ENCODE peak calls at places on chromosomes 16 and 17, in six cellular contexts. O, T, Z, A, G and U are unnamed samples.

GRCh38 chr17:77498056-77498785 is 357.5 kb downstream of the SEC14L1 start:
- DNase-seq in O (peak; percentile 16), Z (no peak), A (no peak), T (no peak), G (no peak), U (no peak)

GRCh38 chr17:37490638-37491614 is 1.2 kb downstream of the DUSP14 start:
- DNase-seq in Z (peak; percentile 88), A (no peak), O (peak; percentile 74), T (peak; percentile 93), G (peak; percentile 92), U (no peak)

GRCh38 chr17:561118-561517 is 153.5 kb downstream of the VPS53 start:
- DNase-seq in A (no peak), Z (peak; percentile 12), G (no peak), O (peak; percentile 34), T (peak; percentile 85), U (no peak)

GRCh38 chr17:67399676-67400075 is 22.6 kb downstream of the PITPNC1 start:
- DNase-seq in T (no peak), O (no peak), G (no peak), A (no peak), Z (no peak), U (no peak)

GRCh38 chr16:81558444-81559175 is 114.0 kb downstream of the CMIP start:
- DNase-seq in A (peak; percentile 91), Z (no peak), O (no peak), T (no peak), G (peak; percentile 76), U (no peak)

GRCh38 chr17:46193246-46193625 is at the start of gene KANSL1:
- DNase-seq in T (peak; percentile 87), G (peak; percentile 97), A (peak; percentile 88), O (peak; percentile 94), Z (peak; percentile 100), U (peak; percentile 82)

GRCh38 chr16:89233678-89234490 is 16.4 kb downstream of the ZNF778 start:
- DNase-seq in T (no peak), Z (no peak), G (no peak), O (no peak), A (no peak), U (no peak)

GRCh38 chr16:9072806-9073341 is 18.6 kb upstream of the HAPSTR1 start:
- DNase-seq in A (no peak), Z (peak; percentile 77), O (no peak), T (peak; percentile 96), G (peak; percentile 35), U (no peak)

GRCh38 chr17:10295728-10296343 is 77.0 kb downstream of the MYH13 start:
- DNase-seq in O (peak; percentile 48), Z (peak; percentile 78), G (peak; percentile 84), T (peak; percentile 33), A (peak; percentile 27), U (no peak)

GRCh38 chr17:28549274-28550132 is 2.9 kb downstream of the UNC119 start:
- DNase-seq in G (no peak), O (no peak), A (no peak), T (no peak), Z (no peak), U (peak; percentile 79)
- H3K4me3 ChIP-seq in G (no peak overlapping the region), O (no peak overlapping the region), A (no peak overlapping the region), T (no peak overlapping the region), Z (no peak overlapping the region), U (peak overlapping the region; percentile 33)

DNA sequence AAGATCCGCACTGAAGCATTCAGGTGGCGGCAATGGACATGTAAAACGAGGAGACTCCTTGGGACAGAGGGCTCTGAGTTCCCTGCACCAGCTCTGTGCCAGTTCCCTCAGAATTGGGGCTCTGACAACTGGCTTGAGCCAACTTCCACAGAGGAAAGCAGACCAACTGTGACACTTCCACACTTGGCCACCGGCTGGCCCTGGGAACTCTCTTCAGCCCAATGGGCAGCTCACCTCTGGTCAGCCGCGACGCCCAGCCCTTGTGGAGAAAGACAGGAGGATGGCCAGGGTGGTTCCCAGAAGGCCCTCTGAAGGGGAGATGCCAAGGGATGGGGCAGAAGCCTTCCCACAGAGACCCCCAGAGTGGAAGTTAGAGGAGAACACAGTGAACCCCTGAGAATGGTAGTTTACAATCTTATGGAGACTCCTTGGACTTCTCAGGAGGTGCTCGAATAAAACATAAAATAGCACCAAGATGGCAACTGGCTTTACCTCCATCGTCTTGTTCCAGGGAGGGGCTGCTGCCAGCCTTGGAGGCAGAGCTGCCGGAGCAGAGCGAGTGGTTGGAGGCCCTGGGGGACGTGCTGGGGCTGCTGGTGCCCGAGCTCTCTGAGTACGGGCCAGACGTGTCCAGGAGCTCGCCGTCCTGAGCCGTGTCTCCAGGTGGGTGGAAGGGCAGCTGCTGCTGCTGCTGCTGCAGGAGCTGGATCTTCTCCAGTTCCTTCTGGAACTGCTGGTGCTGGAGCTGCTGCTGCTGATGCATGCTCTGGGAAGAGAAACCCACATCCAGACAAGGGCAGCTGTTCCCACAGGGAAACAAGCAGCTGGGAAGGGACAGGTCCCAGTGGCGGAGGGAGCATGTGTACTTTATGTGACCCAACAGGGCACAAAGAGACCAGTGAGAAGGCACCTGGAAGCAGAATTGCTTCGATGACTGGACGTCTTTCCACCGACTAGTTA is 35.0 kb upstream of the ICAM2 start:
- DNase-seq in O (no peak), A (peak; percentile 78), Z (no peak), G (no peak), T (no peak), U (no peak)
- H3K36me3 ChIP-seq in O (peaks cover 73% of the 10 kb centered on the region), A (peaks cover 35% of the 10 kb centered on the region), Z (peaks cover 78% of the 10 kb centered on the region), G (no peaks in the 10 kb centered on the region), T (peaks cover 35% of the 10 kb centered on the region), U (peaks cover 20% of the 10 kb centered on the region)

GRCh38 chr16:1916654-1916990 is 1.6 kb downstream of the HS3ST6 start:
- DNase-seq in G (peak; percentile 52), Z (no peak), O (no peak), T (no peak), A (no peak), U (no peak)

GRCh38 chr16:1918890-1919679 is 870 bp upstream of the HS3ST6 start:
- DNase-seq in G (no peak), O (no peak), T (no peak), Z (no peak), A (no peak), U (no peak)

GRCh38 chr16:1917056-1917664 is 1.1 kb downstream of the HS3ST6 start:
- DNase-seq in Z (no peak), G (no peak), A (no peak), T (no peak), O (no peak), U (no peak)

GRCh38 chr16:1918312-1918889 is at the start of gene HS3ST6:
- DNase-seq in T (no peak), Z (peak; percentile 11), A (no peak), G (no peak), O (no peak), U (no peak)

DNA sequence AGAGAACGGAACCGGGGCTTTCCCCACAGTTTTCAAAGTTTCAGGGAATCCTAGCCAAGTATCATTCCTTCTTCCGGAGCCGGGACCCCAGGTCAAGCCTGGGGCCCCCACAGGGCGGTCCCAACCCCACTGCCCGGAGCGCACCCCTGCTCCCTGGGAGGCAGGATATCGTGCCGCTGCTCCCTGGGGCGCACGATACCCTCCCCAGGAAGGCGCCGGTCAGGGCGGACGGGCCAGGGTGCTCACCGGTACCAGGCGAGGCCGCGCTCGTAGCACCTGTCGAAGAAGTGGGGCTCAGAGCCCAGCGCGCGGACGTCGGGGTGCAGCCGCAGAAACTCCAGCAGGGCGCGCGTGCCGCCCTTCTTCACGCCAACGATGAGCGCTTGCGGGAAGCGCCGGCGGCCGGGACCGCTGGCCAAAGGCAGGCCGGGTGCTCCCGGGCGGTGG is 527 bp downstream of the HS3ST6 start:
- DNase-seq in A (no peak), G (no peak), Z (no peak), O (no peak), T (no peak), U (no peak)
- H3K4me3 ChIP-seq in A (no peak overlapping the region), G (no peak overlapping the region), Z (no peak overlapping the region), O (no peak overlapping the region), T (no peak overlapping the region), U (no peak overlapping the region)

DNA sequence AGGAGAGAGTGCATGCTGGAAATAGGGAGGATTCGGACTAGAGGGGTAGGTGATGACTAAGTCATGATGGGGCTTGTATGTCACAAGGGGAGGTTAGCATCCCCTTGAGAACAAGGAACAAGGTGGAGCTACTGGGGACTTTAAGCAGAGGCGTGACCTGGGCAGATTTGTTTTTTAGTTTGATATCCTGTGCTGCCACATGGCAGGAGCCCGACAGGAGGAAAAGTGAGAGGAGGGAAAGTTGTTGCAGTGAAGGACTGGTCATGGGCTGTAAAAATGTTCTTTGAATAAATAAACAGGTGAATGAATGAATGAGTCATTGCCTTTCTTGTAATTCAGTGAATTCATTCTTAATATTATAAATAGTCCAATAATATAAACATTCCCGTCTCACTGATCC is 365.1 kb upstream of the CDH5 start:
- DNase-seq in Z (no peak), T (peak; percentile 65), O (no peak), G (no peak), A (no peak), U (no peak)
- H3K36me3 ChIP-seq in Z (no peaks in the 10 kb centered on the region), T (no peaks in the 10 kb centered on the region), O (no peaks in the 10 kb centered on the region), G (no peaks in the 10 kb centered on the region), A (no peaks in the 10 kb centered on the region), U (no peaks in the 10 kb centered on the region)

GRCh38 chr16:69315486-69316311 is 4.5 kb downstream of the VPS4A start:
- DNase-seq in A (no peak), Z (no peak), O (no peak), T (no peak), G (no peak), U (no peak)
- H3K4me3 ChIP-seq in A (no peak overlapping the region), Z (no peak overlapping the region), O (no peak overlapping the region), T (no peak overlapping the region), G (no peak overlapping the region), U (no peak overlapping the region)

DNA sequence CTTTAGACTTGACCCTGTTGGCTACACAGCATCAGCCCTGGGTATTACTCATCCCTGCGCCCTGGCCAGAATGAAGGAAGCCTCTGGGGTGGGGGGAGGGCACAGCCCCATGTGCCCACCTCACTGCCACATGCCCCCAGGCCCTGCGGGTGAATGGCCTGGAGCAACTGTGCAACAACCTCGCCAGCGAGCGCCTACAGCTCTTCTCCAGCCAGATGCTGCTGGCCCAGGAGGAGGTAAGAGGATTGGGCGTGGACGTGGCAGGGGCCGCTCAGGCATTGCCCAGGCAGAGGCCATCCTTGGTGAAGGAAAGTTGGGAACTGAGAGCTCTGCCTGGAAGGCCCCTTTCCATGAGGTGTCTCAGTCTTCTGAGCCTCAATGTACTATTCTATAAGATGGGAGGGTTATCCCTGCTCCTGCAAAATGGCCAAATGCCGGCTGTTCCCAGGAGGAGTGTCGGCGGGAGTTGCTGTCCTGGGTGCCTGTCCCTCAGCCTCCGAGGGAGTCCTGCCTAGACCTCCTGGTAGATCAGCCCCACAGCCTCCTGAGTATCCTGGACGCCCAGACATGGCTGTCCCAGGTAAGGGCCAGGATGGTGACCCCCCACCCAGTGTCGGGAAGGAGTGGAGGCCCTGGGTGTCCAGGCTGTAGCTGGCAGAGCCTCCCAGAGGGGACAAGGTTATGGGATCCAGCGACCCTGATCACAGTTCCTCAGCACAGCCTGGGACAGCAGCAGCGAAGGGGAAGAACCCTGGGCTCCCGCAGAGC is 8.9 kb downstream of the MYO15B start:
- DNase-seq in Z (no peak), O (no peak), A (no peak), T (no peak), G (no peak), U (no peak)
- H3K36me3 ChIP-seq in Z (no peaks in the 10 kb centered on the region), O (no peaks in the 10 kb centered on the region), A (no peaks in the 10 kb centered on the region), T (no peaks in the 10 kb centered on the region), G (no peaks in the 10 kb centered on the region), U (peaks cover 2% of the 10 kb centered on the region)